ENCODE peak calls at places on chromosomes 1 and 21, in seven cellular contexts. E is transverse colon; M is heart right ventricle; D is GM23338; F is lower lobe of right lung; A is DND-41; P is CD4-positive, CD25-positive, alpha-beta regulatory T cell. I is an unnamed sample.

GRCh38 chr21:38984982-38985422 is 179.3 kb downstream of the ETS2 start:
- DNase-seq in E (no peak), M (no peak), D (no peak), F (no peak), A (peak; percentile 72), P (no peak), I (no peak)

GRCh38 chr1:225811622-225812487 is 1.9 kb downstream of the EPHX1 start:
- DNase-seq in E (peak; percentile 27), M (no peak), D (peak; percentile 80), F (no peak), A (no peak), P (no peak), I (no peak)

GRCh38 chr1:31108861-31109260 is 43.3 kb upstream of the PUM1 start:
- DNase-seq in E (no peak), M (no peak), D (no peak), F (peak; percentile 53), A (no peak), P (no peak), I (no peak)

GRCh38 chr1:40625476-40626382 is 39.8 kb downstream of the RIMS3 start:
- DNase-seq in E (no peak), M (no peak), D (no peak), F (no peak), A (no peak), P (no peak), I (no peak)

GRCh38 chr21:46122241-46122671 is 24.3 kb downstream of the COL6A2 start:
- DNase-seq in E (peak; percentile 6), M (no peak), D (no peak), F (peak; percentile 39), A (no peak), P (no peak), I (no peak)

GRCh38 chr1:233603366-233603927 is 10.5 kb upstream of the KCNK1 start:
- DNase-seq in E (no peak), M (no peak), D (no peak), F (no peak), A (no peak), P (no peak), I (no peak)

GRCh38 chr21:35349378-35350080 is 300.4 kb upstream of the RUNX1 start:
- DNase-seq in E (no peak), M (no peak), D (no peak), F (no peak), A (no peak), P (no peak), I (peak; percentile 9)

GRCh38 chr21:34182436-34182835 is 109.1 kb downstream of the MRPS6 start:
- DNase-seq in E (no peak), M (no peak), D (no peak), F (no peak), A (no peak), P (no peak), I (no peak)

GRCh38 chr1:177211231-177211630 is 40.5 kb downstream of the BRINP2 start:
- DNase-seq in E (no peak), M (no peak), D (no peak), F (no peak), A (no peak), P (no peak), I (no peak)

GRCh38 chr21:39386194-39386593 is 37.3 kb upstream of the HMGN1 start:
- DNase-seq in E (no peak), M (peak; percentile 49), D (no peak), F (no peak), A (no peak), P (no peak), I (no peak)

GRCh38 chr21:41868062-41868710 is 11.0 kb downstream of the PRDM15 start:
- DNase-seq in E (peak; percentile 43), M (no peak), D (no peak), F (no peak), A (no peak), P (no peak), I (no peak)

GRCh38 chr21:37484535-37485474 is 118.2 kb downstream of the DYRK1A start:
- DNase-seq in E (no peak), M (no peak), D (no peak), F (no peak), A (no peak), P (no peak), I (no peak)

GRCh38 chr1:116737855-116738318 is 16.3 kb upstream of the CD2 start:
- DNase-seq in E (no peak), M (no peak), D (no peak), F (no peak), A (no peak), P (no peak), I (no peak)

DNA sequence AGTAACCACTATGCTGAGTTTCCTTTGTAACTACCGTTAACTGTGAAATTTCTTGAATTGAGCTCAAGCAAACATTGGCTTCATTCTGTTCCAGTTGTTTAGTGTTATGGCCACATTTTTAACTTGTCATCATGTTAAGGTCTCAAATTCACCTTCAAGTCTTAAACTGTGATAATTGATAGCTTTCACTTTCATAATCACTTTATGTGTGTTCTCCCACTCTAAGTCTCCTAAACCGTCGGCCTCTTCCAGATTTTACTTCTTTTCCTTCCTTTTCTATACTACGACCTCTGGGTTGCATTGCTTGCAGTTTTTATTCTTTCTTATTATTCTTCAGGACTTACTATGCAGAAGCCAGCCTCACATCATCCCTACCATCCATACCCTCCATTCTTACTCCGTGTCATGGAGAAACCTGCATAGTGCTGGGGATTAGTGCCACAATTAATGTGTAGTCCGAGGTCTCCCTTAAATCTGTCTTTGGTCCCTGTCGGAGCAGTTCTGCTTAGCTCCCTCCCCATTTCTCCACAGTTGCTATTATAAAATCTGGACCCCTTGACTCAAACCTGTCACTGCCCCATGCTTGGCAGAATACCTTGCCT is 5.9 kb downstream of the KIF1B start:
- DNase-seq in E (no peak), M (no peak), D (no peak), F (no peak), A (no peak), P (no peak), I (no peak)
- H3K27ac ChIP-seq in E (no peak overlapping the region), M (peak overlapping the region; percentile 68), D (no peak overlapping the region), F (peak overlapping the region; percentile 16), A (no peak overlapping the region), P (no peak overlapping the region), I (no peak overlapping the region)

DNA sequence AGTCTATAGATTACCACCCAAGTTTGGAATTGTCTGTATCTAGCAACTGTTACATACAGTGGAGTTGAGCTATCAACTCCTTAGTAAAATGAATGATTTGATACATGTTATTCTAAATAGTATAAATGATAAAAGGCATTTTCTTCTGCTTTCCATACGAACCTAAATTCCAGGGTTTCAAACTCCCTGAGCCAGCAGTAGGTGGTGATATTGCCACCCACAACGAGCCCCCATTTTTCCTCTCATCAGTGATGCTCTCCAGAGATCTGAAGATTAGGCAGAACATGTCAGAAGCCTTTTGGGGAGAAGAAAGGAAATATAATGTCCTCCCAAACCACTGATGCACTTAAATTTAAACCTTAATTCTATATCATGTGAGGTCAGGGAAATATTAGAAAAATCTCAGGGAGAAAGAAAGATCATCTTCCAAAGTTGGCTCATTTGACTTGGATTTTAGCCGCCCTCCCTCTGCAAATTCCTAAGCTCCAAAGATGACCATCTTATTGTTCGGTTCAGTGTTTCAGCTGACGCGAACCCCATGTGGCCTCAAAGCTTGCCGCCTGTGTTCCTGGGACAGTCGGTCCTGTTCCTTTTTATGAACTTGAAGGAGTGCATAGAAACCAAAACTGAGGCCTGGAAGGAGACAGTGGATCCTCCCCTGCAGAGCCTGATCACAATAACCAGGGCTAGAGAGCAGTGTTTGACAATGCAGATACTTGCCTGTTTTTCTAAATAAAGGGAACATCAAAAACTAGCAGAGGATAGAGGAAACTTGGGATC is 2.3 kb downstream of the EVA1C start:
- DNase-seq in E (no peak), M (no peak), D (no peak), F (no peak), A (no peak), P (no peak), I (peak; percentile 46)
- H3K4me3 ChIP-seq in E (no peak overlapping the region), M (peak overlapping the region; percentile 92), D (no peak overlapping the region), F (peak overlapping the region; percentile 73), A (no peak overlapping the region), P (no peak overlapping the region), I (no peak overlapping the region)

DNA sequence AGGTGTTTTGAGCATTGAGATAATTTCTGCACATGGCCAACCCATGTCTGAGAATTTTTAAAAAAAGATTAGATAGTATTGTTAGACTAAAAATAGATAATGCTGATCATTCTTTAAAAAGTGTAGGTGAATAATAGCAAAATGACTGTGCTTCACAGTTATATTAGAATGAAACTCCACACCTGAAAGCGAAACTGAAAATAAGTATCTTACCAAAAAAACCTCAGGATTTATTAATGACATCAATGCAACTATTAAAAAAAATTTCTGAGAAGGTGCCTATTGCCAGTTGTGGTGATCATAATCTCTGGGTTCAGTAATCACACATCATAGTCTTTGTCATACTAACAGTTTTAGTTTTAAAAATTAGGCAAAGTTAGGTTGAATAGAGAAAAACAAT is 36.5 kb downstream of the PLA2G4A start:
- DNase-seq in E (no peak), M (no peak), D (no peak), F (no peak), A (no peak), P (no peak), I (no peak)
- H3K27ac ChIP-seq in E (no peak overlapping the region), M (no peak overlapping the region), D (no peak overlapping the region), F (no peak overlapping the region), A (no peak overlapping the region), P (no peak overlapping the region), I (no peak overlapping the region)

GRCh38 chr1:220528049-220528678 is at the start of gene MARK1:
- DNase-seq in E (peak; percentile 58), M (peak; percentile 83), D (peak; percentile 79), F (peak; percentile 54), A (no peak), P (no peak), I (peak; percentile 44)
- H3K4me3 ChIP-seq in E (peak within 1 kb of the TSS; percentile 69), M (peak within 1 kb of the TSS; percentile 71), D (peak within 1 kb of the TSS; percentile 84), F (peak within 1 kb of the TSS; percentile 67), A (no peak within 1 kb of the TSS), P (peak within 1 kb of the TSS; percentile 37), I (peak within 1 kb of the TSS; percentile 44)

I was measured in SJSA1.